ENCODE peak calls at places on chromosome X, in ten cellular contexts. One of them, this sample, is unnamed.

GRCh38 chrX:128928636-128929035 is 594.7 kb downstream of the SMARCA1 start:
- DNase-seq in EH: no peak
- DNase-seq in AG09319: no peak
- DNase-seq in IMR-90: no peak
- DNase-seq in naive thymus-derived CD4-positive, alpha-beta T cell: no peak
- DNase-seq in psoas muscle: no peak
- DNase-seq in left ventricle myocardium inferior: no peak
- DNase-seq in skeletal muscle cell: no peak
- DNase-seq in EL: no peak
- DNase-seq in GM12864: no peak
- DNase-seq in this sample: no peak

GRCh38 chrX:107684956-107685385 is 56.7 kb downstream of the PRPS1 start:
- DNase-seq in IMR-90: no peak
- DNase-seq in AG09319: no peak
- DNase-seq in EH: peak
- DNase-seq in psoas muscle: peak
- DNase-seq in skeletal muscle cell: peak
- DNase-seq in GM12864: peak
- DNase-seq in left ventricle myocardium inferior: peak
- DNase-seq in naive thymus-derived CD4-positive, alpha-beta T cell: no peak
- DNase-seq in EL: peak
- DNase-seq in this sample: no peak

GRCh38 chrX:108130889-108131288 is 39.3 kb downstream of the ATG4A start:
- DNase-seq in IMR-90: no peak
- DNase-seq in psoas muscle: no peak
- DNase-seq in EH: no peak
- DNase-seq in left ventricle myocardium inferior: no peak
- DNase-seq in skeletal muscle cell: no peak
- DNase-seq in GM12864: no peak
- DNase-seq in naive thymus-derived CD4-positive, alpha-beta T cell: no peak
- DNase-seq in EL: no peak
- DNase-seq in AG09319: no peak
- DNase-seq in this sample: no peak

GRCh38 chrX:120857240-120857639 is 18.4 kb downstream of the CT47B1 start:
- DNase-seq in EL: no peak
- DNase-seq in EH: peak
- DNase-seq in naive thymus-derived CD4-positive, alpha-beta T cell: no peak
- DNase-seq in GM12864: no peak
- DNase-seq in IMR-90: no peak
- DNase-seq in skeletal muscle cell: no peak
- DNase-seq in psoas muscle: no peak
- DNase-seq in left ventricle myocardium inferior: no peak
- DNase-seq in AG09319: no peak
- DNase-seq in this sample: no peak

GRCh38 chrX:39837688-39838087 is 260.1 kb downstream of the BCOR start:
- DNase-seq in skeletal muscle cell: no peak
- DNase-seq in psoas muscle: no peak
- DNase-seq in IMR-90: no peak
- DNase-seq in left ventricle myocardium inferior: no peak
- DNase-seq in EH: no peak
- DNase-seq in EL: no peak
- DNase-seq in AG09319: no peak
- DNase-seq in GM12864: no peak
- DNase-seq in naive thymus-derived CD4-positive, alpha-beta T cell: no peak
- DNase-seq in this sample: no peak

GRCh38 chrX:151753313-151754041 is 18.9 kb downstream of the CNGA2 start:
- DNase-seq in AG09319: peak
- DNase-seq in psoas muscle: peak
- DNase-seq in IMR-90: peak
- DNase-seq in naive thymus-derived CD4-positive, alpha-beta T cell: no peak
- DNase-seq in left ventricle myocardium inferior: peak
- DNase-seq in skeletal muscle cell: peak
- DNase-seq in GM12864: no peak
- DNase-seq in EL: peak
- DNase-seq in EH: peak
- DNase-seq in this sample: peak

GRCh38 chrX:11724122-11725017 is 33.7 kb upstream of the MSL3 start:
- DNase-seq in EH: peak
- DNase-seq in AG09319: no peak
- DNase-seq in GM12864: no peak
- DNase-seq in naive thymus-derived CD4-positive, alpha-beta T cell: peak
- DNase-seq in psoas muscle: no peak
- DNase-seq in left ventricle myocardium inferior: no peak
- DNase-seq in IMR-90: peak
- DNase-seq in EL: peak
- DNase-seq in skeletal muscle cell: no peak
- DNase-seq in this sample: peak

GRCh38 chrX:78111140-78111931 is 7.3 kb downstream of the PGK1 start:
- DNase-seq in GM12864: no peak
- DNase-seq in skeletal muscle cell: no peak
- DNase-seq in psoas muscle: no peak
- DNase-seq in naive thymus-derived CD4-positive, alpha-beta T cell: no peak
- DNase-seq in AG09319: no peak
- DNase-seq in EH: no peak
- DNase-seq in EL: no peak
- DNase-seq in left ventricle myocardium inferior: no peak
- DNase-seq in IMR-90: no peak
- DNase-seq in this sample: no peak

GRCh38 chrX:13377537-13377936 is 57.7 kb upstream of the ATXN3L start:
- DNase-seq in skeletal muscle cell: peak
- DNase-seq in GM12864: no peak
- DNase-seq in AG09319: peak
- DNase-seq in psoas muscle: no peak
- DNase-seq in EH: peak
- DNase-seq in IMR-90: peak
- DNase-seq in left ventricle myocardium inferior: no peak
- DNase-seq in naive thymus-derived CD4-positive, alpha-beta T cell: no peak
- DNase-seq in EL: peak
- DNase-seq in this sample: peak

GRCh38 chrX:48802813-48803261 is 970 bp downstream of the HDAC6 start:
- DNase-seq in GM12864: no peak
- DNase-seq in EH: peak
- DNase-seq in IMR-90: no peak
- DNase-seq in AG09319: no peak
- DNase-seq in psoas muscle: no peak
- DNase-seq in left ventricle myocardium inferior: no peak
- DNase-seq in naive thymus-derived CD4-positive, alpha-beta T cell: no peak
- DNase-seq in skeletal muscle cell: no peak
- DNase-seq in EL: no peak
- DNase-seq in this sample: no peak

GRCh38 chrX:39149761-39150160 is 348.5 kb downstream of the MID1IP1 start:
- DNase-seq in IMR-90: peak
- DNase-seq in EL: peak
- DNase-seq in skeletal muscle cell: peak
- DNase-seq in AG09319: peak
- DNase-seq in GM12864: no peak
- DNase-seq in naive thymus-derived CD4-positive, alpha-beta T cell: peak
- DNase-seq in psoas muscle: peak
- DNase-seq in left ventricle myocardium inferior: peak
- DNase-seq in EH: peak
- DNase-seq in this sample: peak

GRCh38 chrX:24423960-24424359 is 41.1 kb upstream of the PDK3 start:
- DNase-seq in psoas muscle: no peak
- DNase-seq in AG09319: no peak
- DNase-seq in IMR-90: no peak
- DNase-seq in EH: peak
- DNase-seq in naive thymus-derived CD4-positive, alpha-beta T cell: no peak
- DNase-seq in skeletal muscle cell: peak
- DNase-seq in left ventricle myocardium inferior: no peak
- DNase-seq in EL: no peak
- DNase-seq in GM12864: no peak
- DNase-seq in this sample: no peak

GRCh38 chrX:55111578-55112254 is 22.9 kb downstream of the PAGE2 start:
- DNase-seq in AG09319: no peak
- DNase-seq in naive thymus-derived CD4-positive, alpha-beta T cell: no peak
- DNase-seq in GM12864: no peak
- DNase-seq in left ventricle myocardium inferior: no peak
- DNase-seq in IMR-90: no peak
- DNase-seq in skeletal muscle cell: no peak
- DNase-seq in EH: no peak
- DNase-seq in EL: no peak
- DNase-seq in psoas muscle: no peak
- DNase-seq in this sample: no peak

GRCh38 chrX:19569121-19569805 is 54.0 kb upstream of the MAP3K15 start:
- DNase-seq in GM12864: no peak
- DNase-seq in EH: no peak
- DNase-seq in AG09319: no peak
- DNase-seq in EL: no peak
- DNase-seq in skeletal muscle cell: no peak
- DNase-seq in IMR-90: no peak
- DNase-seq in naive thymus-derived CD4-positive, alpha-beta T cell: no peak
- DNase-seq in left ventricle myocardium inferior: peak
- DNase-seq in psoas muscle: peak
- DNase-seq in this sample: no peak

GRCh38 chrX:101407167-101407747 is 468 bp downstream of the GLA start:
- DNase-seq in AG09319: no peak
- DNase-seq in naive thymus-derived CD4-positive, alpha-beta T cell: peak
- DNase-seq in EH: no peak
- DNase-seq in skeletal muscle cell: no peak
- DNase-seq in IMR-90: no peak
- DNase-seq in GM12864: no peak
- DNase-seq in EL: no peak
- DNase-seq in psoas muscle: no peak
- DNase-seq in left ventricle myocardium inferior: no peak
- DNase-seq in this sample: no peak

GRCh38 chrX:142663330-142664095 is 362.2 kb upstream of the SPANXN4 start:
- DNase-seq in EH: no peak
- DNase-seq in naive thymus-derived CD4-positive, alpha-beta T cell: no peak
- DNase-seq in IMR-90: no peak
- DNase-seq in EL: no peak
- DNase-seq in skeletal muscle cell: no peak
- DNase-seq in AG09319: no peak
- DNase-seq in psoas muscle: no peak
- DNase-seq in GM12864: no peak
- DNase-seq in left ventricle myocardium inferior: no peak
- DNase-seq in this sample: no peak

GRCh38 chrX:809081-809480 is 178.5 kb downstream of the SHOX start:
- DNase-seq in psoas muscle: no peak
- DNase-seq in EL: no peak
- DNase-seq in skeletal muscle cell: no peak
- DNase-seq in AG09319: no peak
- DNase-seq in GM12864: no peak
- DNase-seq in IMR-90: no peak
- DNase-seq in left ventricle myocardium inferior: no peak
- DNase-seq in EH: no peak
- DNase-seq in naive thymus-derived CD4-positive, alpha-beta T cell: no peak
- DNase-seq in this sample: no peak

GRCh38 chrX:19661977-19662376 is 146.7 kb upstream of the MAP3K15 start:
- DNase-seq in IMR-90: peak
- DNase-seq in left ventricle myocardium inferior: no peak
- DNase-seq in AG09319: no peak
- DNase-seq in GM12864: no peak
- DNase-seq in EL: no peak
- DNase-seq in psoas muscle: no peak
- DNase-seq in naive thymus-derived CD4-positive, alpha-beta T cell: no peak
- DNase-seq in skeletal muscle cell: peak
- DNase-seq in EH: no peak
- DNase-seq in this sample: no peak

GRCh38 chrX:68090266-68090665 is 343.0 kb downstream of the OPHN1 start:
- DNase-seq in naive thymus-derived CD4-positive, alpha-beta T cell: no peak
- DNase-seq in EL: no peak
- DNase-seq in left ventricle myocardium inferior: no peak
- DNase-seq in skeletal muscle cell: no peak
- DNase-seq in AG09319: no peak
- DNase-seq in EH: peak
- DNase-seq in psoas muscle: no peak
- DNase-seq in IMR-90: no peak
- DNase-seq in GM12864: no peak
- DNase-seq in this sample: no peak

GRCh38 chrX:151019837-151020236 is 36.7 kb downstream of the HMGB3 start:
- DNase-seq in GM12864: no peak
- DNase-seq in IMR-90: peak
- DNase-seq in skeletal muscle cell: peak
- DNase-seq in psoas muscle: no peak
- DNase-seq in left ventricle myocardium inferior: no peak
- DNase-seq in EH: peak
- DNase-seq in AG09319: no peak
- DNase-seq in EL: peak
- DNase-seq in naive thymus-derived CD4-positive, alpha-beta T cell: no peak
- DNase-seq in this sample: peak

GRCh38 chrX:133587818-133588217 is 172.5 kb upstream of the GPC4 start:
- DNase-seq in skeletal muscle cell: no peak
- DNase-seq in EL: no peak
- DNase-seq in AG09319: no peak
- DNase-seq in naive thymus-derived CD4-positive, alpha-beta T cell: no peak
- DNase-seq in EH: no peak
- DNase-seq in GM12864: no peak
- DNase-seq in IMR-90: no peak
- DNase-seq in left ventricle myocardium inferior: no peak
- DNase-seq in psoas muscle: no peak
- DNase-seq in this sample: no peak

GRCh38 chrX:124289443-124289842 is 43.0 kb upstream of the TEX13D start:
- DNase-seq in EL: no peak
- DNase-seq in GM12864: no peak
- DNase-seq in naive thymus-derived CD4-positive, alpha-beta T cell: no peak
- DNase-seq in IMR-90: no peak
- DNase-seq in EH: no peak
- DNase-seq in skeletal muscle cell: no peak
- DNase-seq in AG09319: no peak
- DNase-seq in left ventricle myocardium inferior: no peak
- DNase-seq in psoas muscle: no peak
- DNase-seq in this sample: no peak

GRCh38 chrX:133465254-133465653 is 50.0 kb upstream of the GPC4 start:
- DNase-seq in naive thymus-derived CD4-positive, alpha-beta T cell: no peak
- DNase-seq in EH: no peak
- DNase-seq in EL: no peak
- DNase-seq in skeletal muscle cell: no peak
- DNase-seq in IMR-90: no peak
- DNase-seq in left ventricle myocardium inferior: no peak
- DNase-seq in GM12864: no peak
- DNase-seq in psoas muscle: no peak
- DNase-seq in AG09319: no peak
- DNase-seq in this sample: no peak

GRCh38 chrX:148599404-148599803 is 99.0 kb downstream of the AFF2 start:
- DNase-seq in GM12864: no peak
- DNase-seq in psoas muscle: no peak
- DNase-seq in EH: no peak
- DNase-seq in skeletal muscle cell: no peak
- DNase-seq in IMR-90: no peak
- DNase-seq in AG09319: no peak
- DNase-seq in naive thymus-derived CD4-positive, alpha-beta T cell: no peak
- DNase-seq in left ventricle myocardium inferior: no peak
- DNase-seq in EL: no peak
- DNase-seq in this sample: no peak

GRCh38 chrX:120308558-120308957 is 2.7 kb downstream of the TMEM255A start:
- DNase-seq in psoas muscle: no peak
- DNase-seq in EL: peak
- DNase-seq in skeletal muscle cell: no peak
- DNase-seq in IMR-90: no peak
- DNase-seq in EH: no peak
- DNase-seq in GM12864: no peak
- DNase-seq in AG09319: no peak
- DNase-seq in left ventricle myocardium inferior: no peak
- DNase-seq in naive thymus-derived CD4-positive, alpha-beta T cell: no peak
- DNase-seq in this sample: no peak

GRCh38 chrX:9644335-9644734 is 121.3 kb downstream of the GPR143 start:
- DNase-seq in skeletal muscle cell: no peak
- DNase-seq in psoas muscle: no peak
- DNase-seq in left ventricle myocardium inferior: no peak
- DNase-seq in IMR-90: no peak
- DNase-seq in EH: no peak
- DNase-seq in naive thymus-derived CD4-positive, alpha-beta T cell: peak
- DNase-seq in EL: no peak
- DNase-seq in AG09319: no peak
- DNase-seq in GM12864: no peak
- DNase-seq in this sample: no peak

GRCh38 chrX:136210243-136210642 is 41.0 kb downstream of the MAP7D3 start:
- DNase-seq in EL: no peak
- DNase-seq in IMR-90: no peak
- DNase-seq in left ventricle myocardium inferior: no peak
- DNase-seq in psoas muscle: no peak
- DNase-seq in naive thymus-derived CD4-positive, alpha-beta T cell: no peak
- DNase-seq in skeletal muscle cell: no peak
- DNase-seq in AG09319: no peak
- DNase-seq in GM12864: no peak
- DNase-seq in EH: no peak
- DNase-seq in this sample: no peak

GRCh38 chrX:129876734-129877395 is 29.1 kb upstream of the UTP14A start:
- DNase-seq in naive thymus-derived CD4-positive, alpha-beta T cell: no peak
- DNase-seq in AG09319: peak
- DNase-seq in EL: peak
- DNase-seq in psoas muscle: no peak
- DNase-seq in left ventricle myocardium inferior: no peak
- DNase-seq in skeletal muscle cell: peak
- DNase-seq in EH: peak
- DNase-seq in IMR-90: peak
- DNase-seq in GM12864: no peak
- DNase-seq in this sample: no peak

This sample was measured in AG04450.